ENCODE peak calls at places on chromosome 17, in ten cellular contexts. One of them, this sample, is unnamed. For H3K4me1, the result is how much of the 10 kb centered on the place peaks cover.

GRCh38 chr17:45441536-45442310 is 9.1 kb upstream of the ARHGAP27 start:
- DNase-seq in sigmoid colon: peak
- DNase-seq in neuronal stem cell: no peak
- DNase-seq in heart right ventricle: no peak
- DNase-seq in A549: no peak
- DNase-seq in heart left ventricle: no peak
- DNase-seq in ascending aorta: no peak
- DNase-seq in psoas muscle: no peak
- DNase-seq in transverse colon: no peak
- DNase-seq in fibroblast of lung: no peak
- DNase-seq in this sample: no peak

GRCh38 chr17:73194514-73195222 is 1.8 kb downstream of the COG1 start:
- DNase-seq in heart right ventricle: no peak
- DNase-seq in A549: no peak
- DNase-seq in ascending aorta: no peak
- DNase-seq in psoas muscle: no peak
- DNase-seq in heart left ventricle: no peak
- DNase-seq in transverse colon: no peak
- DNase-seq in fibroblast of lung: peak
- DNase-seq in sigmoid colon: no peak
- DNase-seq in neuronal stem cell: no peak
- DNase-seq in this sample: no peak

GRCh38 chr17:17628388-17629008 is 37.0 kb upstream of the PEMT start:
- DNase-seq in psoas muscle: no peak
- DNase-seq in fibroblast of lung: no peak
- DNase-seq in transverse colon: peak
- DNase-seq in heart right ventricle: no peak
- DNase-seq in neuronal stem cell: no peak
- DNase-seq in sigmoid colon: no peak
- DNase-seq in heart left ventricle: no peak
- DNase-seq in ascending aorta: no peak
- DNase-seq in A549: no peak
- DNase-seq in this sample: no peak

GRCh38 chr17:31820691-31821435 is 38.2 kb downstream of the COPRS start:
- DNase-seq in neuronal stem cell: no peak
- DNase-seq in transverse colon: no peak
- DNase-seq in heart right ventricle: no peak
- DNase-seq in A549: no peak
- DNase-seq in sigmoid colon: no peak
- DNase-seq in heart left ventricle: no peak
- DNase-seq in fibroblast of lung: peak
- DNase-seq in psoas muscle: no peak
- DNase-seq in ascending aorta: no peak
- DNase-seq in this sample: no peak

GRCh38 chr17:38673714-38674012 is 1.1 kb downstream of the EPOP start:
- DNase-seq in sigmoid colon: no peak
- DNase-seq in neuronal stem cell: no peak
- DNase-seq in ascending aorta: no peak
- DNase-seq in fibroblast of lung: no peak
- DNase-seq in transverse colon: no peak
- DNase-seq in psoas muscle: no peak
- DNase-seq in A549: peak
- DNase-seq in heart left ventricle: no peak
- DNase-seq in heart right ventricle: no peak
- DNase-seq in this sample: no peak

GRCh38 chr17:2376107-2376506 is 24.8 kb downstream of the MNT start:
- DNase-seq in heart right ventricle: no peak
- DNase-seq in ascending aorta: no peak
- DNase-seq in A549: no peak
- DNase-seq in transverse colon: no peak
- DNase-seq in sigmoid colon: no peak
- DNase-seq in fibroblast of lung: no peak
- DNase-seq in heart left ventricle: no peak
- DNase-seq in neuronal stem cell: no peak
- DNase-seq in psoas muscle: no peak
- DNase-seq in this sample: no peak

GRCh38 chr17:82859431-82860403 is 19.9 kb upstream of the ZNF750 start:
- DNase-seq in A549: peak
- DNase-seq in fibroblast of lung: peak
- DNase-seq in heart left ventricle: no peak
- DNase-seq in sigmoid colon: no peak
- DNase-seq in neuronal stem cell: no peak
- DNase-seq in transverse colon: no peak
- DNase-seq in heart right ventricle: no peak
- DNase-seq in ascending aorta: no peak
- DNase-seq in psoas muscle: peak
- DNase-seq in this sample: peak

GRCh38 chr17:1733047-1733357 is 8.5 kb downstream of the WDR81 start:
- DNase-seq in heart left ventricle: no peak
- DNase-seq in ascending aorta: no peak
- DNase-seq in heart right ventricle: no peak
- DNase-seq in transverse colon: no peak
- DNase-seq in neuronal stem cell: no peak
- DNase-seq in A549: no peak
- DNase-seq in fibroblast of lung: no peak
- DNase-seq in sigmoid colon: no peak
- DNase-seq in psoas muscle: no peak
- DNase-seq in this sample: no peak

DNA sequence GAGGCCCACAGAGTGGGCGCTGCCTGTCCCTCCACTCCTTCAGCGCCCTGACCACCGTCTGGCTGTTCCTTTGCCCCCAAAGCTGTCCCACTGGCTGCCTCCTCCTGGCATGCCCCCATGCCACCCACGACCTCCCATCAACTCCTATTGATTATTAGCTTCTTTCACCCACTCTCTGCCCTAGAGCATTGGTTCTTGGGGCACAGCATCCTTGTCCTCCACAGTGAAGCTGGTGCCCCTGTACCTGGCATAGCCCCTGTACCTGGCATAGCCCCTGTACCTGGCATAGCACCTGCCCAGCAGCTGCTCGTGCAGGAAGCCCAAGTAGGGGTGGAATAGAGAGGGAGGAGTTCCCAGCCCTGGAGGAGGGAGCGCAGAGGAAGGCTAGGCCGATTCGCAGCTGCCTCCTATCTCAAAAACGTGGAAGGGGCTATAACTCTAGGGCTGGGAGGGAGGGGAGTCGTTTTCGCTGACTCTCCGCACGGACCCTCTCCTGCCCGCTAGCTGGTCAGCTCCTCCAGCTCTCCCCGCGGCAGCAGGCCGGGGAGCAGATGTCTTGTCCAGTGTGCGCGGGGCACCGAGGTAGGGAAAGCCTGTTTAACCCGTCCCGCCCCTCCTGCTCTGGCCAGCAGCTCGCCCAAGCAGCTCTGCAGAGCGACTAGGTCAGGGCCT is 5.7 kb upstream of the ACTG1 start:
- DNase-seq in fibroblast of lung: no peak
- DNase-seq in ascending aorta: no peak
- DNase-seq in A549: no peak
- DNase-seq in heart left ventricle: no peak
- DNase-seq in heart right ventricle: no peak
- DNase-seq in psoas muscle: no peak
- DNase-seq in neuronal stem cell: no peak
- DNase-seq in transverse colon: peak
- DNase-seq in sigmoid colon: no peak
- DNase-seq in this sample: peak
- H3K4me1 ChIP-seq in fibroblast of lung: under half
- H3K4me1 ChIP-seq in ascending aorta: under half
- H3K4me1 ChIP-seq in A549: under half
- H3K4me1 ChIP-seq in heart left ventricle: under half
- H3K4me1 ChIP-seq in heart right ventricle: half or more
- H3K4me1 ChIP-seq in psoas muscle: under half
- H3K4me1 ChIP-seq in neuronal stem cell: under half
- H3K4me1 ChIP-seq in transverse colon: half or more
- H3K4me1 ChIP-seq in sigmoid colon: under half
- H3K4me1 ChIP-seq in this sample: under half

GRCh38 chr17:57550671-57551315 is 194.3 kb downstream of the CCDC182 start:
- DNase-seq in psoas muscle: no peak
- DNase-seq in heart left ventricle: no peak
- DNase-seq in transverse colon: no peak
- DNase-seq in fibroblast of lung: no peak
- DNase-seq in ascending aorta: no peak
- DNase-seq in sigmoid colon: no peak
- DNase-seq in neuronal stem cell: no peak
- DNase-seq in A549: no peak
- DNase-seq in heart right ventricle: no peak
- DNase-seq in this sample: no peak

GRCh38 chr17:57551321-57552079 is 193.6 kb downstream of the CCDC182 start:
- DNase-seq in sigmoid colon: no peak
- DNase-seq in heart right ventricle: no peak
- DNase-seq in fibroblast of lung: no peak
- DNase-seq in ascending aorta: no peak
- DNase-seq in transverse colon: peak
- DNase-seq in neuronal stem cell: no peak
- DNase-seq in heart left ventricle: no peak
- DNase-seq in psoas muscle: no peak
- DNase-seq in A549: no peak
- DNase-seq in this sample: no peak

GRCh38 chr17:57553991-57554825 is 190.9 kb downstream of the CCDC182 start:
- DNase-seq in ascending aorta: no peak
- DNase-seq in heart right ventricle: no peak
- DNase-seq in psoas muscle: no peak
- DNase-seq in sigmoid colon: no peak
- DNase-seq in transverse colon: peak
- DNase-seq in heart left ventricle: no peak
- DNase-seq in neuronal stem cell: peak
- DNase-seq in A549: no peak
- DNase-seq in fibroblast of lung: peak
- DNase-seq in this sample: no peak

GRCh38 chr17:57553525-57553924 is 191.6 kb downstream of the CCDC182 start:
- DNase-seq in transverse colon: no peak
- DNase-seq in ascending aorta: no peak
- DNase-seq in A549: no peak
- DNase-seq in heart right ventricle: no peak
- DNase-seq in neuronal stem cell: no peak
- DNase-seq in sigmoid colon: no peak
- DNase-seq in fibroblast of lung: peak
- DNase-seq in heart left ventricle: no peak
- DNase-seq in psoas muscle: no peak
- DNase-seq in this sample: no peak

DNA sequence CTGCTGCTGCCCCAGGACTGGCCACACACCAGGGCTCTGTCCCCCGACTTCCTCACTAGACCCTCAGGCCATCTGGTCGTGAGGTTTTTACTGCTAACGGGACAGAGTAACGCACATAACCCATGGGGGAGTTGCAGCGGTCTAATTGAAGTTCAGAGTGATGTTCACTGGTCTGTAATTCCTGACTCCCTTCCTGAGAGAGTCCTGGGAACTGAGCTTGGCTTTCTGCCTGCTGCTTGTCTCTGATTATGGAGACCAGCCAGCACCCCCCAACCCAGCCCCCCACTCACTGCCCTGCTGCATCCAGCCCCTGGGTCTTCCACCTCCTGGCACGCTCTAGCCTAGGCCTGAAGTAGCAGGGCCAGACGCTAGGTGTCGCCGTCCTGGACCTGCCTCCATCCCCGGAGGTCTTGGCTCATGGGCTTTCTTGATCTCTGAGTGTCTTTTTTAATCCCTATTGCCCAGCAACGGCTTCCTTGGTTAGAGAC is 192.9 kb downstream of the CCDC182 start:
- DNase-seq in A549: no peak
- DNase-seq in fibroblast of lung: peak
- DNase-seq in psoas muscle: peak
- DNase-seq in heart right ventricle: peak
- DNase-seq in neuronal stem cell: no peak
- DNase-seq in ascending aorta: no peak
- DNase-seq in heart left ventricle: no peak
- DNase-seq in sigmoid colon: no peak
- DNase-seq in transverse colon: peak
- DNase-seq in this sample: no peak
- H3K4me1 ChIP-seq in A549: under half
- H3K4me1 ChIP-seq in fibroblast of lung: under half
- H3K4me1 ChIP-seq in psoas muscle: half or more
- H3K4me1 ChIP-seq in heart right ventricle: under half
- H3K4me1 ChIP-seq in neuronal stem cell: half or more
- H3K4me1 ChIP-seq in ascending aorta: under half
- H3K4me1 ChIP-seq in heart left ventricle: under half
- H3K4me1 ChIP-seq in sigmoid colon: under half
- H3K4me1 ChIP-seq in transverse colon: under half
- H3K4me1 ChIP-seq in this sample: under half

GRCh38 chr17:59778996-59779395 is 71.5 kb downstream of the VMP1 start:
- DNase-seq in heart right ventricle: no peak
- DNase-seq in psoas muscle: no peak
- DNase-seq in sigmoid colon: no peak
- DNase-seq in neuronal stem cell: no peak
- DNase-seq in ascending aorta: no peak
- DNase-seq in A549: no peak
- DNase-seq in fibroblast of lung: no peak
- DNase-seq in transverse colon: no peak
- DNase-seq in heart left ventricle: no peak
- DNase-seq in this sample: no peak
- H3K4me1 ChIP-seq in heart right ventricle: under half
- H3K4me1 ChIP-seq in psoas muscle: under half
- H3K4me1 ChIP-seq in sigmoid colon: under half
- H3K4me1 ChIP-seq in neuronal stem cell: under half
- H3K4me1 ChIP-seq in ascending aorta: under half
- H3K4me1 ChIP-seq in A549: half or more
- H3K4me1 ChIP-seq in fibroblast of lung: under half
- H3K4me1 ChIP-seq in transverse colon: under half
- H3K4me1 ChIP-seq in heart left ventricle: under half
- H3K4me1 ChIP-seq in this sample: under half

GRCh38 chr17:66715076-66715675 is 119.7 kb upstream of the CACNG5 start:
- DNase-seq in heart right ventricle: no peak
- DNase-seq in A549: no peak
- DNase-seq in neuronal stem cell: no peak
- DNase-seq in ascending aorta: no peak
- DNase-seq in sigmoid colon: no peak
- DNase-seq in psoas muscle: no peak
- DNase-seq in fibroblast of lung: no peak
- DNase-seq in heart left ventricle: no peak
- DNase-seq in transverse colon: peak
- DNase-seq in this sample: no peak

GRCh38 chr17:66711936-66712335 is 123.0 kb upstream of the CACNG5 start:
- DNase-seq in sigmoid colon: no peak
- DNase-seq in psoas muscle: no peak
- DNase-seq in fibroblast of lung: no peak
- DNase-seq in neuronal stem cell: no peak
- DNase-seq in A549: no peak
- DNase-seq in ascending aorta: no peak
- DNase-seq in heart right ventricle: no peak
- DNase-seq in transverse colon: peak
- DNase-seq in heart left ventricle: no peak
- DNase-seq in this sample: no peak

GRCh38 chr17:66712453-66712852 is 122.5 kb upstream of the CACNG5 start:
- DNase-seq in heart right ventricle: no peak
- DNase-seq in transverse colon: no peak
- DNase-seq in ascending aorta: no peak
- DNase-seq in A549: no peak
- DNase-seq in neuronal stem cell: no peak
- DNase-seq in sigmoid colon: no peak
- DNase-seq in psoas muscle: no peak
- DNase-seq in heart left ventricle: no peak
- DNase-seq in fibroblast of lung: no peak
- DNase-seq in this sample: no peak

GRCh38 chr17:66714046-66715023 is 120.6 kb upstream of the CACNG5 start:
- DNase-seq in A549: no peak
- DNase-seq in transverse colon: no peak
- DNase-seq in heart right ventricle: no peak
- DNase-seq in psoas muscle: no peak
- DNase-seq in ascending aorta: no peak
- DNase-seq in fibroblast of lung: no peak
- DNase-seq in neuronal stem cell: no peak
- DNase-seq in heart left ventricle: no peak
- DNase-seq in sigmoid colon: no peak
- DNase-seq in this sample: no peak

DNA sequence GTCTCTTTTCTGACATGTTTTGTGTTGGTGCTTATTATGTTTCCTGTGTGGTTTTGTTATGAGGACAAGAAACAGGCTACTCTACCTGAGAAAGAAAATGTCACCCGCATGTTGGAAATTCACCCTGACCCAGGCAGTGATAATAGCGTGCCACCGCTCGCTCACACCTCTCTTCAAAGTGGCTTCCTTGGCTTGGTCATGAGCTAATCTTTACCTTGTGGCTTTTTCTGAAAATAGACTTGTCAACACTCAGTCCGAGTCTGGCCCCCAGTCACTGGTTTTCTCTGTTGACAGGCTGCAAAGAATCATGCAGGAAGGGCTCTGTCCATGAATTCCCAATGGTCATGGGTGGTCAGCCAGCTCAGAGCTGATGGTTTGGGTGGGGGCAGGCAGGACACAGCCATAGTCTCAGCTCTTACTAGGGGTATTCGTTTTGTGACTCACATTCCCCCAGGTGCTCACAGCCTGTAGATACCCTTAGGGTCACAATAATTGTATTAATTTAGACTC is 121.3 kb upstream of the CACNG5 start:
- DNase-seq in heart left ventricle: no peak
- DNase-seq in psoas muscle: no peak
- DNase-seq in A549: no peak
- DNase-seq in ascending aorta: no peak
- DNase-seq in transverse colon: no peak
- DNase-seq in sigmoid colon: no peak
- DNase-seq in neuronal stem cell: no peak
- DNase-seq in fibroblast of lung: no peak
- DNase-seq in heart right ventricle: no peak
- DNase-seq in this sample: no peak
- H3K4me1 ChIP-seq in heart left ventricle: under half
- H3K4me1 ChIP-seq in psoas muscle: under half
- H3K4me1 ChIP-seq in A549: under half
- H3K4me1 ChIP-seq in ascending aorta: under half
- H3K4me1 ChIP-seq in transverse colon: under half
- H3K4me1 ChIP-seq in sigmoid colon: under half
- H3K4me1 ChIP-seq in neuronal stem cell: under half
- H3K4me1 ChIP-seq in fibroblast of lung: under half
- H3K4me1 ChIP-seq in heart right ventricle: under half
- H3K4me1 ChIP-seq in this sample: under half